ENCODE peak calls at places on chromosome 18, in ten cellular contexts. X, G, Y, T, R, Q, C, U, D and K are unnamed samples.

GRCh38 chr18:40917096-40917495 is 1037.9 kb upstream of the PIK3C3 start:
- DNase-seq in X (no peak), G (no peak), Y (no peak), T (no peak), R (no peak), Q (no peak), C (no peak), U (no peak), D (no peak), K (no peak)

GRCh38 chr18:7090771-7091170 is 26.8 kb downstream of the LAMA1 start:
- DNase-seq in X (no peak), G (no peak), Y (no peak), T (no peak), R (no peak), Q (no peak), C (no peak), U (no peak), D (no peak), K (no peak)

GRCh38 chr18:13653746-13654455 is 72.5 kb downstream of the FAM210A start:
- DNase-seq in X (no peak), G (no peak), Y (no peak), T (no peak), R (no peak), Q (no peak), C (no peak), U (no peak), D (no peak), K (no peak)

GRCh38 chr18:13461488-13461887 is 242.9 kb downstream of the LDLRAD4 start:
- DNase-seq in X (no peak), G (no peak), Y (no peak), T (no peak), R (no peak), Q (no peak), C (no peak), U (no peak), D (peak), K (no peak)

GRCh38 chr18:41873730-41874129 is 81.3 kb upstream of the PIK3C3 start:
- DNase-seq in X (no peak), G (no peak), Y (no peak), T (no peak), R (no peak), Q (no peak), C (no peak), U (no peak), D (no peak), K (no peak)

GRCh38 chr18:36809590-36810381 is 19.0 kb downstream of the TPGS2 start:
- DNase-seq in X (peak), G (no peak), Y (peak), T (no peak), R (peak), Q (peak), C (no peak), U (peak), D (peak), K (no peak)

GRCh38 chr18:77137851-77138250 is 5.3 kb upstream of the MBP start:
- DNase-seq in X (no peak), G (no peak), Y (no peak), T (no peak), R (no peak), Q (no peak), C (no peak), U (no peak), D (no peak), K (peak)

GRCh38 chr18:48430162-48430561 is 21.0 kb upstream of the ZBTB7C start:
- DNase-seq in X (no peak), G (no peak), Y (no peak), T (no peak), R (no peak), Q (no peak), C (no peak), U (no peak), D (no peak), K (no peak)

GRCh38 chr18:12606592-12607315 is 51.2 kb downstream of the SPIRE1 start:
- DNase-seq in X (no peak), G (no peak), Y (no peak), T (no peak), R (no peak), Q (no peak), C (no peak), U (no peak), D (peak), K (no peak)

GRCh38 chr18:5729983-5730699 is 165.2 kb downstream of the TMEM200C start:
- DNase-seq in X (no peak), G (peak), Y (no peak), T (no peak), R (no peak), Q (no peak), C (no peak), U (no peak), D (no peak), K (no peak)

GRCh38 chr18:77078671-77079070 is 53.9 kb downstream of the MBP start:
- DNase-seq in X (no peak), G (no peak), Y (no peak), T (no peak), R (no peak), Q (no peak), C (peak), U (no peak), D (no peak), K (no peak)

GRCh38 chr18:53796042-53796729 is 428.3 kb downstream of the MBD2 start:
- DNase-seq in X (no peak), G (no peak), Y (peak), T (no peak), R (no peak), Q (peak), C (no peak), U (no peak), D (peak), K (no peak)

GRCh38 chr18:48660346-48661228 is 121.8 kb downstream of the CTIF start:
- DNase-seq in X (no peak), G (no peak), Y (peak), T (no peak), R (no peak), Q (no peak), C (no peak), U (no peak), D (no peak), K (no peak)

GRCh38 chr18:22286576-22286975 is 117.2 kb downstream of the GATA6 start:
- DNase-seq in X (no peak), G (no peak), Y (peak), T (no peak), R (no peak), Q (no peak), C (no peak), U (no peak), D (no peak), K (no peak)

GRCh38 chr18:68056936-68057335 is 540.4 kb upstream of the DSEL start:
- DNase-seq in X (no peak), G (no peak), Y (no peak), T (no peak), R (no peak), Q (no peak), C (no peak), U (no peak), D (no peak), K (no peak)

GRCh38 chr18:28855524-28855923 is 678.6 kb upstream of the CDH2 start:
- DNase-seq in X (no peak), G (no peak), Y (no peak), T (no peak), R (no peak), Q (no peak), C (no peak), U (no peak), D (no peak), K (no peak)

GRCh38 chr18:56696966-56697365 is 45.8 kb downstream of the WDR7 start:
- DNase-seq in X (no peak), G (no peak), Y (no peak), T (no peak), R (no peak), Q (peak), C (no peak), U (no peak), D (no peak), K (no peak)

GRCh38 chr18:13216092-13216582 is 2.4 kb upstream of the LDLRAD4 start:
- DNase-seq in X (peak), G (peak), Y (peak), T (peak), R (no peak), Q (no peak), C (no peak), U (peak), D (peak), K (no peak)

GRCh38 chr18:76428396-76429261 is 66.4 kb downstream of the ZNF516 start:
- DNase-seq in X (no peak), G (no peak), Y (no peak), T (no peak), R (no peak), Q (no peak), C (no peak), U (no peak), D (no peak), K (peak)

GRCh38 chr18:47582055-47582454 is 330.6 kb upstream of the SKOR2 start:
- DNase-seq in X (peak), G (no peak), Y (no peak), T (no peak), R (no peak), Q (no peak), C (no peak), U (no peak), D (no peak), K (no peak)

GRCh38 chr18:31424383-31424988 is 23.1 kb upstream of the DSG3 start:
- DNase-seq in X (peak), G (no peak), Y (no peak), T (no peak), R (peak), Q (no peak), C (no peak), U (peak), D (peak), K (no peak)

GRCh38 chr18:43578636-43579203 is 301.4 kb upstream of the SYT4 start:
- DNase-seq in X (no peak), G (no peak), Y (no peak), T (no peak), R (no peak), Q (no peak), C (no peak), U (no peak), D (no peak), K (no peak)

GRCh38 chr18:50578651-50579050 is 18.8 kb downstream of the MAPK4 start:
- DNase-seq in X (no peak), G (no peak), Y (peak), T (no peak), R (peak), Q (peak), C (no peak), U (no peak), D (no peak), K (no peak)
- TF ChIP-seq CTCF in X (no peak), G (no peak), Y (no peak), T (no peak), R (no peak), Q (peak), C (no peak), U (no peak), D (no peak), K (no peak)

DNA sequence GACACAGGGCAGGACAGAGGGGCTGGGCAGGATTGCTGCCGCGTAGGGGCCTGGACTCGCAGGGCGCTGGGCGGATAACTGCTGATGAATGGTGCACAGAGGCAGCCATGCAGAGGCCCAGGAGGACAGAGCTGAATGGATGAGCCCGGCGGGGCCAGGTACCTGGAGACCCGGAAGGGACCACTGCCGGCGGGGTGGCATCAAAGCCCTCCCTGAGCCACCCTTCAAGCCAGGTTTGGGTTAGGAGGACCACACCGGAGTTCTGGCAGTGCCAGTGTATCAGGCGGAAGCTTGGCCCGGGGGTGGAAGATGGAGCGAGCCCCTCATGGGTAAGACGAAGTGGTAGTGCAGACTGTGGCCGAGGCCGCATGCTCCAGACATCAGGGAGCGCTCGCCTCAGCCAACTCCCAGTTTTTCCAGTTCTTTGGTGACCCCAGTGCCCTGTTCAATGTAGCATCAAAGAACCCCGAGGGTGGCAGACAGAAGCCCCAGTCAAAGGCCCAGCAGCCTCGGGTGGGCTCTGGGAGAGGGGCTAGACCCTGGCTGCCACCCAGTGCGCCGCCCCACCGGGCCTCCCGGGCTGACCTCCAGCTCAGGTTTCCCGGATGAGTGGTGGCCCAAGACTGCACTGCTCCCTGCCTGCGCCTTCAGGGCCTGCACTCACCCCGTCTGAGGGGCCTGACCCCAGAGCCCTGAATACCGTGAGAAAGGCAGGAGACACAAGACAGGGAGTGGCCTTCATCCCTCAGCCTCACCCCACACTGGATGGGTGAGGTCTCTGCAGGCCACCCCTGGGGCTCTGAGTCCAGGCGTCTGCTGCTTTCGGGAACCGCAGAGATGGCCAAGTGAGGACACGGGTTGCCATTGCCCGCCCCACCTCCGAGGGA is 50.9 kb downstream of the ACAA2 start:
- DNase-seq in X (no peak), G (no peak), Y (no peak), T (no peak), R (no peak), Q (no peak), C (no peak), U (no peak), D (no peak), K (no peak)
- TF ChIP-seq CTCF in X (no peak), G (no peak), Y (no peak), T (no peak), R (no peak), Q (no peak), C (no peak), U (no peak), D (no peak), K (no peak)

GRCh38 chr18:62637807-62638687 is 77.3 kb upstream of the PHLPP1 start:
- DNase-seq in X (peak), G (no peak), Y (no peak), T (peak), R (peak), Q (peak), C (peak), U (peak), D (peak), K (no peak)
- TF ChIP-seq CTCF in X (peak), G (peak), Y (peak), T (peak), R (peak), Q (peak), C (peak), U (peak), D (peak), K (peak)

GRCh38 chr18:55406374-55407045 is 181.5 kb downstream of the TCF4 start:
- DNase-seq in X (no peak), G (no peak), Y (no peak), T (no peak), R (no peak), Q (no peak), C (no peak), U (no peak), D (no peak), K (no peak)

GRCh38 chr18:55404136-55404810 is 183.7 kb downstream of the TCF4 start:
- DNase-seq in X (no peak), G (no peak), Y (no peak), T (no peak), R (no peak), Q (no peak), C (no peak), U (no peak), D (no peak), K (no peak)

GRCh38 chr18:55404811-55405654 is 183.0 kb downstream of the TCF4 start:
- DNase-seq in X (no peak), G (no peak), Y (no peak), T (no peak), R (no peak), Q (no peak), C (no peak), U (no peak), D (no peak), K (no peak)

GRCh38 chr18:55407191-55407590 is 180.8 kb downstream of the TCF4 start:
- DNase-seq in X (no peak), G (no peak), Y (no peak), T (no peak), R (no peak), Q (no peak), C (no peak), U (no peak), D (no peak), K (no peak)

DNA sequence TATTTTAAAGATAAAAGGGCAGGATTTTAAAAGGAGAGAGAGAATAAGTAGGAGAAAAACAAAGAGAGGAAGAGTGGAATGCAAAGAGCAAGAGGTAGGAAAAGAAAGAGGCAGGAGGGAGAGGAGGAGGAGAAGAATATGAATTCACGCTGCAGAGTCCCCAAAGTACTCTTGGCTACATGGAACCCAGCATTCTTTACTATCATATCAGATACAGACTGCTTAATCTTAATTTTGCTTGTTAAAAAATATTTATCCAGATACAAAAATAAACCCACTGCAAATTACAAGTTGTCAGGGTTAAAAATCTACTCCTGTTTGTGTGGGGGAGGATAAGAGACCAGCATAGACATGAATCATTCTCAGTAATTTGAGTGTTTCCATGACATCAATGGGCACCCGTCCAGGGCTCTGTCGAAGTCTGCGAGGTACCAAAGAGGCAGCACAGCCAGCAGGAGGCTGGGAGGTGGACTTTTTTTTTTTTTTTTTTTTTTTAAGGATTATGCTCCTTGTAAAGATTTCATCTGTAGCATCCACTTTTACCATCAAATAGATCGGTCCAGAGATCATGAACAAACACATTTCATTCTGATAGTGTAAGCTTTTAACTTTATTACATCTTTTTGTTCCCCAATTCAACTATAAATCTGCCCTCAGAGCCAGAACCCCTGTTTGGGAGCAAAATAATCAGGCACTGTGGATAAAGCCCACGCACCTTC is 182.2 kb downstream of the TCF4 start:
- DNase-seq in X (no peak), G (peak), Y (peak), T (peak), R (peak), Q (no peak), C (no peak), U (peak), D (no peak), K (no peak)
- TF ChIP-seq CTCF in X (no peak), G (peak), Y (peak), T (no peak), R (no peak), Q (no peak), C (no peak), U (peak), D (no peak), K (peak)

GRCh38 chr18:26309283-26309682 is 83.0 kb downstream of the TAF4B start:
- DNase-seq in X (no peak), G (no peak), Y (no peak), T (no peak), R (no peak), Q (no peak), C (no peak), U (no peak), D (no peak), K (no peak)

GRCh38 chr18:26304511-26304910 is 78.3 kb downstream of the TAF4B start:
- DNase-seq in X (no peak), G (no peak), Y (no peak), T (no peak), R (no peak), Q (no peak), C (no peak), U (no peak), D (no peak), K (no peak)

GRCh38 chr18:26312196-26312595 is 86.0 kb downstream of the TAF4B start:
- DNase-seq in X (no peak), G (no peak), Y (no peak), T (no peak), R (no peak), Q (no peak), C (no peak), U (no peak), D (no peak), K (no peak)

GRCh38 chr18:26301681-26302080 is 75.4 kb downstream of the TAF4B start:
- DNase-seq in X (no peak), G (no peak), Y (no peak), T (no peak), R (no peak), Q (no peak), C (no peak), U (no peak), D (peak), K (no peak)

DNA sequence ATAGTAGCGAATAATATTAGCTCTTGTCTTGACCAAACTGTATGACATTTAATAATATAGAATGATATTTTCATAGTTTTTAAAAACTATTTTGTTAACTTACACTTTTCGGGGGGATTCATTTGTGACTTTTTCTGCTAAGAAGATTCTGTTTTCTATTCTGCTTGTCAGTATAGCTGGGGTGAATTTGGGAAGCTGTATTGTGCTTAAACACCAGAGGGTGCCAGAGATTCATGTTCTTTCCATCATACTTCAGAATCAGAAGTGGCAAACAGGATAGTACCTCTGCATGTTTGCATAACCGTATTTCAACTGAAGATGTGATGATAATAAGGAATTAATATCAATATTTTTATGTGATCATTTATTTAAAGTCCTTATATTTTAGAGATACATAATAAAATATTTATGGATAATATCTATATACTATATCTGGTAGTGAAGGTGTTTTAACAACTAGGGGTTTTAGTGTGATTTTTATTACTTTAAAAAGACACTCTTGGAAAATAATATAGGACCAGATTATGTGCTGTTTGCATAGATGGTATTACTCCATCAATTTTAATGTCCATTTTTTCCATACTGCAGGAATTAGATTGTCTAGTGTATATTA is 81.0 kb downstream of the TAF4B start:
- DNase-seq in X (peak), G (no peak), Y (peak), T (no peak), R (peak), Q (no peak), C (no peak), U (peak), D (peak), K (no peak)
- TF ChIP-seq CTCF in X (peak), G (peak), Y (peak), T (peak), R (peak), Q (peak), C (peak), U (peak), D (peak), K (peak)

GRCh38 chr18:45312727-45313126 is 302.5 kb upstream of the SLC14A2 start:
- DNase-seq in X (no peak), G (no peak), Y (no peak), T (no peak), R (no peak), Q (no peak), C (no peak), U (no peak), D (no peak), K (no peak)

GRCh38 chr18:45321520-45321919 is 293.8 kb upstream of the SLC14A2 start:
- DNase-seq in X (no peak), G (no peak), Y (no peak), T (no peak), R (no peak), Q (no peak), C (no peak), U (peak), D (no peak), K (no peak)

GRCh38 chr18:45320724-45321123 is 294.6 kb upstream of the SLC14A2 start:
- DNase-seq in X (no peak), G (no peak), Y (no peak), T (no peak), R (no peak), Q (no peak), C (no peak), U (no peak), D (no peak), K (no peak)

DNA sequence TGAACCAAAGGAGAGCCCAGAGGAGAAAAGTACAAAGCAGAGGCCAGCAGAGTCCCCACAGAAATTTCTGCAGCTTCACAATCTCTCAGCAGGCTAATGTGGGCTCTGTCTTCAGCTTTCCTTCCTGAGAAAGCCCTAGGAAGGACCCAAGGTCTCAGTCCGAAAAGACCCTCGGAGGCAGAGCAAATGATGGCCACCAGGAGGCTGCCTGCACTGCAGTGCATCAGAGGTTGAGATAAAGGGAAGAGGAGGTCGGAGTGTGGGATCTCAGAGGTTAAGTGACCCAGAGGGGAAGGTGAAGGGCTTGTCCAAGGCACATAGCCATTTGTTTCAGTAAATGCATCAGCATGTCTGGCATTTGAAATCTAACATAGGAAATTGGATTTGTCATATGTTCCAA is 299.1 kb upstream of the SLC14A2 start:
- DNase-seq in X (no peak), G (no peak), Y (no peak), T (no peak), R (no peak), Q (no peak), C (no peak), U (no peak), D (no peak), K (no peak)
- TF ChIP-seq CTCF in X (no peak), G (no peak), Y (no peak), T (no peak), R (no peak), Q (no peak), C (no peak), U (no peak), D (no peak), K (peak)

GRCh38 chr18:74598350-74599001 is 806 bp downstream of the ZNF407 start:
- DNase-seq in X (peak), G (peak), Y (peak), T (peak), R (peak), Q (no peak), C (peak), U (peak), D (peak), K (peak)
- TF ChIP-seq CTCF in X (peak), G (no peak), Y (no peak), T (no peak), R (peak), Q (no peak), C (peak), U (peak), D (no peak), K (peak)